ENCODE peak calls at places on chromosome 9, in eight cellular contexts. G, A, H, E, S, J, K and D are unnamed samples.

GRCh38 chr9:126016579-126017290 is 269.6 kb downstream of the PBX3 start:
- DNase-seq in J (peak; percentile 39), G (no peak), H (no peak), A (no peak), E (peak; percentile 92), K (no peak), S (no peak), D (no peak)

GRCh38 chr9:88802533-88802932 is 188.7 kb upstream of the S1PR3 start:
- DNase-seq in G (no peak), S (no peak), K (no peak), J (no peak), H (no peak), E (no peak), A (no peak), D (no peak)

GRCh38 chr9:129383415-129384088 is 205.5 kb upstream of the IER5L start:
- DNase-seq in J (peak; percentile 74), H (no peak), K (no peak), A (peak; percentile 79), G (peak; percentile 63), S (peak; percentile 52), E (no peak), D (peak; percentile 77)

GRCh38 chr9:108271646-108272349 is 584.0 kb downstream of the ACTL7B start:
- DNase-seq in G (no peak), S (no peak), A (no peak), H (no peak), K (peak; percentile 75), E (peak; percentile 97), J (peak; percentile 97), D (peak; percentile 52)

GRCh38 chr9:5941214-5941613 is 50.5 kb downstream of the MLANA start:
- DNase-seq in G (no peak), J (no peak), E (no peak), H (no peak), K (no peak), A (no peak), S (no peak), D (no peak)

GRCh38 chr9:114389612-114390368 is 2.0 kb upstream of the AKNA start:
- DNase-seq in S (no peak), G (no peak), A (peak; percentile 44), K (no peak), H (no peak), E (peak; percentile 41), J (no peak), D (no peak)

GRCh38 chr9:119905706-119906105 is 536.5 kb upstream of the BRINP1 start:
- DNase-seq in E (no peak), A (no peak), J (peak; percentile 19), G (no peak), S (no peak), H (no peak), K (peak; percentile 1), D (no peak)

GRCh38 chr9:125763373-125763772 is 16.2 kb downstream of the PBX3 start:
- DNase-seq in J (peak; percentile 100), E (peak; percentile 94), H (no peak), S (no peak), G (no peak), K (no peak), A (peak; percentile 17), D (peak; percentile 47)

GRCh38 chr9:134492721-134493470 is 148.7 kb upstream of the COL5A1 start:
- DNase-seq in J (no peak), G (no peak), H (no peak), E (peak; percentile 82), S (no peak), A (no peak), K (no peak), D (no peak)

GRCh38 chr9:10135553-10135952 is 477.2 kb downstream of the PTPRD start:
- DNase-seq in H (no peak), S (no peak), G (no peak), E (no peak), A (no peak), J (no peak), K (no peak), D (no peak)

GRCh38 chr9:122800066-122801060 is at the start of gene OR1K1:
- DNase-seq in E (no peak), J (no peak), A (no peak), G (no peak), K (no peak), H (no peak), S (no peak), D (no peak)

GRCh38 chr9:16100596-16101091 is 547.8 kb downstream of the CCDC171 start:
- DNase-seq in A (peak; percentile 61), E (peak; percentile 6), K (no peak), J (no peak), H (no peak), S (no peak), G (peak; percentile 33), D (peak; percentile 38)

GRCh38 chr9:68808481-68808880 is 103.4 kb downstream of the PIP5K1B start:
- DNase-seq in H (no peak), J (peak; percentile 52), E (no peak), A (no peak), K (no peak), S (no peak), G (no peak), D (no peak)

GRCh38 chr9:125932012-125932411 is 184.8 kb downstream of the PBX3 start:
- DNase-seq in A (no peak), J (no peak), K (peak; percentile 73), G (peak; percentile 73), E (peak; percentile 36), S (no peak), H (no peak), D (peak; percentile 14)

GRCh38 chr9:15642369-15642962 is 89.6 kb downstream of the CCDC171 start:
- DNase-seq in G (peak; percentile 16), A (peak; percentile 73), K (peak; percentile 5), H (no peak), J (peak; percentile 40), E (peak; percentile 65), S (no peak), D (peak; percentile 39)

GRCh38 chr9:128276574-128277270 is 646 bp downstream of the SWI5 start:
- DNase-seq in K (no peak), J (peak; percentile 8), S (peak; percentile 31), G (peak; percentile 12), A (no peak), H (no peak), E (peak; percentile 59), D (peak; percentile 60)

GRCh38 chr9:127154003-127154389 is 31.6 kb upstream of the ANGPTL2 start:
- DNase-seq in A (no peak), S (no peak), J (no peak), E (no peak), G (no peak), K (no peak), H (no peak), D (no peak)

GRCh38 chr9:99889120-99889519 is 17.3 kb upstream of the STX17 start:
- DNase-seq in K (no peak), J (no peak), E (no peak), A (peak; percentile 6), G (no peak), H (no peak), S (no peak), D (no peak)

GRCh38 chr9:133269537-133270357 is 5.3 kb downstream of the ABO start:
- DNase-seq in J (no peak), S (no peak), E (no peak), K (no peak), G (no peak), H (no peak), A (peak; percentile 64), D (no peak)

GRCh38 chr9:106623558-106623957 is 239.4 kb upstream of the ZNF462 start:
- DNase-seq in K (no peak), G (no peak), H (no peak), A (no peak), J (no peak), S (no peak), E (no peak), D (no peak)

GRCh38 chr9:129266536-129266935 is 88.5 kb upstream of the IER5L start:
- DNase-seq in A (no peak), E (no peak), G (no peak), K (no peak), H (no peak), J (no peak), S (no peak), D (no peak)

GRCh38 chr9:33277484-33277883 is 12.6 kb downstream of the CHMP5 start:
- DNase-seq in J (no peak), E (no peak), G (no peak), K (no peak), A (no peak), S (no peak), H (no peak), D (no peak)